ENCODE peak calls at places on chromosomes 13 and 19, in seven cellular contexts. G is brain pericyte; A is activated CD8-positive, alpha-beta memory T cell treated with anti-CD3 and anti-CD28 coated beads for 1 hour; B is AG04450; I is stimulated activated CD8-positive, alpha-beta memory T cell treated with anti-CD3 and anti-CD28 coated beads, Interleukin-15, amount 100 ng/mL, for 24 hours; J is NT2/D1; R is stimulated activated CD4-positive, alpha-beta T cell treated with anti-CD3 and anti-CD28 coated beads, Interleukin-2, amount 100 ng/mL, for 24 hours. H is an unnamed sample.

GRCh38 chr19:40223135-40223822 is 3.2 kb downstream of the CCNP start:
- DNase-seq in G (no peak), A (no peak), B (no peak), I (no peak), J (no peak), R (no peak), H (no peak)

GRCh38 chr19:15265849-15266248 is 33.6 kb upstream of the EPHX3 start:
- DNase-seq in G (peak), A (no peak), B (peak), I (no peak), J (no peak), R (no peak), H (peak)

GRCh38 chr13:51955281-51955771 is 55.9 kb downstream of the ATP7B start:
- DNase-seq in G (no peak), A (no peak), B (no peak), I (no peak), J (no peak), R (no peak), H (no peak)

GRCh38 chr13:43579321-43579720 is 207.5 kb downstream of the ENOX1 start:
- DNase-seq in G (no peak), A (no peak), B (no peak), I (no peak), J (no peak), R (no peak), H (no peak)

GRCh38 chr19:2040647-2041435 is 10.2 kb downstream of the MKNK2 start:
- DNase-seq in G (no peak), A (no peak), B (no peak), I (no peak), J (no peak), R (no peak), H (no peak)

GRCh38 chr19:41339936-41340335 is 13.8 kb downstream of the TGFB1 start:
- DNase-seq in G (no peak), A (no peak), B (no peak), I (no peak), J (no peak), R (no peak), H (no peak)

GRCh38 chr19:55467236-55468053 is 2.9 kb upstream of the C19orf85 start:
- DNase-seq in G (no peak), A (peak), B (no peak), I (peak), J (no peak), R (peak), H (no peak)

GRCh38 chr19:10672529-10673150 is 18.5 kb downstream of the ILF3 start:
- DNase-seq in G (no peak), A (no peak), B (no peak), I (no peak), J (no peak), R (no peak), H (no peak)

GRCh38 chr13:92821324-92821723 is 405.3 kb upstream of the GPC6 start:
- DNase-seq in G (no peak), A (no peak), B (no peak), I (no peak), J (no peak), R (no peak), H (no peak)

H was measured in smooth muscle cell of the brain vasculature.